ENCODE peak calls at places on chromosome 11, in five cellular contexts. L is activated CD4-positive, alpha-beta T cell treated with anti-CD3 and anti-CD28 coated beads, Interleukin-2, amount 50 U/mL, for 48 hours; G is left ventricle myocardium inferior; V is activated naive CD4-positive, alpha-beta T cell; I is NCI-H1092 treated with DMSO at 0.1 percent for 48 hours. J is an unnamed sample.

GRCh38 chr11:130728185-130729160 is 187.8 kb downstream of the SNX19 start:
- DNase-seq in L (no peak), G (no peak), V (no peak), I (no peak), J (no peak)

GRCh38 chr11:112097734-112098528 is 11.3 kb downstream of the SDHD start:
- DNase-seq in L (no peak), G (no peak), V (no peak), I (no peak), J (no peak)

GRCh38 chr11:134442246-134442645 is 30.2 kb upstream of the B3GAT1 start:
- DNase-seq in L (no peak), G (no peak), V (no peak), I (no peak), J (no peak)

GRCh38 chr11:34940026-34940677 is 23.7 kb downstream of the PDHX start:
- DNase-seq in L (no peak), G (no peak), V (no peak), I (no peak), J (no peak)

GRCh38 chr11:125569913-125570621 is 790 bp downstream of the EI24 start:
- DNase-seq in L (peak), G (no peak), V (no peak), I (peak), J (no peak)

GRCh38 chr11:799641-800316 is 1.7 kb upstream of the SLC25A22 start:
- DNase-seq in L (no peak), G (no peak), V (no peak), I (no peak), J (no peak)

GRCh38 chr11:2886191-2886894 is 768 bp upstream of the CDKN1C start:
- DNase-seq in L (no peak), G (peak), V (no peak), I (peak), J (peak)

GRCh38 chr11:122020902-122021301 is 95.1 kb downstream of the BLID start:
- DNase-seq in L (no peak), G (no peak), V (no peak), I (peak), J (no peak)

GRCh38 chr11:63277345-63277943 is 34.0 kb upstream of the SLC22A25 start:
- DNase-seq in L (no peak), G (no peak), V (no peak), I (no peak), J (no peak)

GRCh38 chr11:61635304-61635703 is 44.9 kb upstream of the DAGLA start:
- DNase-seq in L (no peak), G (no peak), V (no peak), I (no peak), J (no peak)